ENCODE peak calls at places on chromosomes 5 and 9, in seven cellular contexts. K is esophagus squamous epithelium, L is IMR-90, C is A549, E is HCT116, F is uterus, O is adrenal gland. B is an unnamed sample.
A peak's percentile ranks its signal among the peaks of the same experiment; 100 is the strongest.

GRCh38 chr9:21579209-21579608 is 97.1 kb upstream of the IFNE start:
- DNase-seq in K (no peak), L (peak; percentile 10), C (no peak), E (no peak), F (no peak), O (no peak), B (no peak)

GRCh38 chr9:31674264-31674663 is 710.2 kb upstream of the ACO1 start:
- DNase-seq in K (no peak), L (no peak), C (no peak), E (no peak), F (no peak), O (no peak), B (no peak)

GRCh38 chr9:34958411-34958982 is 412 bp downstream of the PHF24 start:
- DNase-seq in K (no peak), L (no peak), C (no peak), E (no peak), F (no peak), O (no peak), B (no peak)

GRCh38 chr9:93184439-93185221 is 691 bp downstream of the WNK2 start:
- DNase-seq in K (no peak), L (no peak), C (peak; percentile 69), E (no peak), F (no peak), O (no peak), B (no peak)

GRCh38 chr9:134644715-134645606 is 3.4 kb downstream of the COL5A1 start:
- DNase-seq in K (no peak), L (peak; percentile 99), C (peak; percentile 91), E (no peak), F (peak; percentile 95), O (peak; percentile 89), B (peak; percentile 93)

GRCh38 chr9:14687042-14687719 is 6.1 kb downstream of the ZDHHC21 start:
- DNase-seq in K (no peak), L (peak; percentile 94), C (no peak), E (no peak), F (no peak), O (no peak), B (peak; percentile 28)

GRCh38 chr5:164481270-164481669 is 975.9 kb downstream of the MAT2B start:
- DNase-seq in K (no peak), L (no peak), C (no peak), E (no peak), F (no peak), O (no peak), B (no peak)

GRCh38 chr5:169873642-169874041 is 106.7 kb downstream of the INSYN2B start:
- DNase-seq in K (no peak), L (peak; percentile 67), C (no peak), E (no peak), F (peak; percentile 18), O (peak; percentile 63), B (no peak)

GRCh38 chr5:93789173-93790070 is 48.0 kb upstream of the POU5F2 start:
- DNase-seq in K (no peak), L (peak; percentile 88), C (no peak), E (no peak), F (no peak), O (no peak), B (peak; percentile 2)

GRCh38 chr5:107404595-107405366 is 266.0 kb downstream of the EFNA5 start:
- DNase-seq in K (no peak), L (no peak), C (no peak), E (no peak), F (no peak), O (no peak), B (no peak)

GRCh38 chr5:59673438-59674058 is 220.0 kb downstream of the PDE4D start:
- DNase-seq in K (no peak), L (peak; percentile 49), C (peak; percentile 14), E (peak; percentile 8), F (no peak), O (peak; percentile 2), B (no peak)

GRCh38 chr9:126454250-126454649 is 127.6 kb downstream of the MVB12B start:
- DNase-seq in K (no peak), L (no peak), C (no peak), E (no peak), F (no peak), O (no peak), B (no peak)

GRCh38 chr5:79794347-79794746 is 104.7 kb downstream of the CMYA5 start:
- DNase-seq in K (no peak), L (no peak), C (no peak), E (no peak), F (no peak), O (no peak), B (no peak)

GRCh38 chr5:93209476-93209875 is 371.5 kb downstream of the NR2F1-AS1 start:
- DNase-seq in K (no peak), L (no peak), C (no peak), E (no peak), F (no peak), O (no peak), B (no peak)

GRCh38 chr5:154663424-154663823 is 91.8 kb upstream of the LARP1 start:
- DNase-seq in K (no peak), L (no peak), C (no peak), E (no peak), F (no peak), O (no peak), B (no peak)

GRCh38 chr5:34660444-34660843 is 4.3 kb downstream of the RAI14 start:
- DNase-seq in K (no peak), L (peak; percentile 99), C (no peak), E (no peak), F (no peak), O (peak; percentile 14), B (no peak)

GRCh38 chr5:111722016-111722591 is 34.9 kb downstream of the NREP start:
- DNase-seq in K (no peak), L (no peak), C (no peak), E (no peak), F (no peak), O (no peak), B (no peak)

GRCh38 chr5:1463326-1464095 is 18.3 kb upstream of the SLC6A3 start:
- DNase-seq in K (no peak), L (no peak), C (no peak), E (no peak), F (no peak), O (no peak), B (no peak)

GRCh38 chr5:109693535-109694152 is 3.9 kb downstream of the MAN2A1 start:
- DNase-seq in K (no peak), L (peak; percentile 67), C (no peak), E (no peak), F (no peak), O (no peak), B (no peak)

GRCh38 chr5:7794823-7795222 is 56.1 kb downstream of the CFAP90 start:
- DNase-seq in K (no peak), L (no peak), C (no peak), E (no peak), F (no peak), O (no peak), B (no peak)

GRCh38 chr5:81422671-81423070 is 28.7 kb upstream of the ACOT12 start:
- DNase-seq in K (no peak), L (peak; percentile 97), C (peak; percentile 23), E (no peak), F (no peak), O (no peak), B (no peak)
- TF ChIP-seq POLR2A in K (no peak), L (no peak), C (no peak), E (no peak), F (no peak), O (no peak), B (no peak)

GRCh38 chr5:58404734-58405133 is 55.2 kb downstream of the PLK2 start:
- DNase-seq in K (no peak), L (no peak), C (no peak), E (no peak), F (no peak), O (no peak), B (no peak)

GRCh38 chr5:58400737-58401136 is 59.1 kb downstream of the PLK2 start:
- DNase-seq in K (no peak), L (no peak), C (no peak), E (no peak), F (no peak), O (no peak), B (no peak)

GRCh38 chr5:58403822-58404433 is 56.0 kb downstream of the PLK2 start:
- DNase-seq in K (no peak), L (no peak), C (no peak), E (no peak), F (no peak), O (no peak), B (no peak)

GRCh38 chr5:58399951-58400350 is 59.9 kb downstream of the PLK2 start:
- DNase-seq in K (no peak), L (no peak), C (no peak), E (no peak), F (no peak), O (no peak), B (no peak)

GRCh38 chr5:58401701-58402100 is 58.2 kb downstream of the PLK2 start:
- DNase-seq in K (no peak), L (no peak), C (no peak), E (no peak), F (no peak), O (no peak), B (no peak)
- TF ChIP-seq POLR2A in K (no peak), L (no peak), C (no peak), E (no peak), F (no peak), O (no peak), B (no peak)

GRCh38 chr9:4501147-4501507 is 10.9 kb downstream of the SLC1A1 start:
- DNase-seq in K (no peak), L (no peak), C (no peak), E (no peak), F (no peak), O (no peak), B (no peak)
- TF ChIP-seq POLR2A in K (no peak), L (no peak), C (no peak), E (no peak), F (no peak), O (no peak), B (no peak)

GRCh38 chr5:150431574-150431973 is 18.0 kb downstream of the RPS14 start:
- DNase-seq in K (no peak), L (no peak), C (no peak), E (no peak), F (no peak), O (no peak), B (no peak)

GRCh38 chr5:150429410-150429873 is 16.7 kb upstream of the CD74 start:
- DNase-seq in K (no peak), L (no peak), C (no peak), E (no peak), F (no peak), O (no peak), B (no peak)

GRCh38 chr5:150428978-150429377 is 16.3 kb upstream of the CD74 start:
- DNase-seq in K (no peak), L (no peak), C (no peak), E (no peak), F (no peak), O (no peak), B (no peak)

GRCh38 chr5:150431048-150431447 is 18.3 kb upstream of the CD74 start:
- DNase-seq in K (no peak), L (no peak), C (no peak), E (no peak), F (no peak), O (no peak), B (no peak)

GRCh38 chr5:150428106-150428876 is 15.6 kb upstream of the CD74 start:
- DNase-seq in K (no peak), L (no peak), C (no peak), E (no peak), F (peak; percentile 54), O (peak; percentile 54), B (no peak)
- TF ChIP-seq POLR2A in K (no peak), L (no peak), C (no peak), E (no peak), F (no peak), O (no peak), B (no peak)

GRCh38 chr9:77128125-77128789 is 49.1 kb upstream of the VPS13A start:
- DNase-seq in K (no peak), L (no peak), C (no peak), E (no peak), F (no peak), O (no peak), B (no peak)
- TF ChIP-seq POLR2A in K (no peak), L (no peak), C (no peak), E (no peak), F (no peak), O (no peak), B (no peak)

B was measured in H54.